ENCODE peak calls at places on chromosomes 11 and 22, in ten cellular contexts. O is kidney, H is DND-41, V is uterus, L is cardiac muscle cell, I is tibial nerve, X is right cardiac atrium, E is mesenchymal stem cell, Y is adrenal gland, G is body of pancreas. J is an unnamed sample.

GRCh38 chr22:41994506-41994905 is 4.1 kb upstream of the WBP2NL start:
- DNase-seq in O (no peak), H (no peak), V (no peak), L (no peak), I (no peak), X (no peak), E (no peak), Y (peak; percentile 35), G (no peak), J (no peak)

GRCh38 chr11:77559686-77560425 is 29.9 kb upstream of the AQP11 start:
- DNase-seq in O (no peak), H (no peak), V (no peak), L (no peak), I (no peak), X (no peak), E (peak; percentile 72), Y (peak; percentile 74), G (no peak), J (no peak)

GRCh38 chr11:126007263-126007662 is 55.4 kb downstream of the CDON start:
- DNase-seq in O (no peak), H (no peak), V (peak; percentile 42), L (no peak), I (no peak), X (no peak), E (peak; percentile 38), Y (no peak), G (no peak), J (no peak)

GRCh38 chr11:34030386-34030785 is 21.1 kb upstream of the CAPRIN1 start:
- DNase-seq in O (no peak), H (no peak), V (no peak), L (no peak), I (no peak), X (no peak), E (no peak), Y (no peak), G (no peak), J (no peak)

GRCh38 chr11:69312418-69313399 is 18.8 kb downstream of the MYEOV start:
- DNase-seq in O (peak; percentile 73), H (no peak), V (no peak), L (no peak), I (no peak), X (peak; percentile 79), E (no peak), Y (no peak), G (no peak), J (no peak)

GRCh38 chr11:59600636-59601035 is 14.9 kb downstream of the OSBP start:
- DNase-seq in O (no peak), H (no peak), V (no peak), L (no peak), I (no peak), X (no peak), E (no peak), Y (no peak), G (no peak), J (no peak)

GRCh38 chr22:49949914-49950292 is 10.7 kb upstream of the PIM3 start:
- DNase-seq in O (no peak), H (no peak), V (no peak), L (no peak), I (no peak), X (no peak), E (no peak), Y (no peak), G (no peak), J (no peak)

GRCh38 chr11:118051611-118052461 is 25.0 kb upstream of the TMPRSS4 start:
- DNase-seq in O (no peak), H (peak; percentile 65), V (no peak), L (no peak), I (no peak), X (no peak), E (no peak), Y (peak; percentile 46), G (no peak), J (peak; percentile 28)

GRCh38 chr11:3367221-3367620 is 11.7 kb downstream of the ZNF195 start:
- DNase-seq in O (no peak), H (no peak), V (no peak), L (no peak), I (no peak), X (no peak), E (no peak), Y (no peak), G (no peak), J (no peak)

GRCh38 chr11:3369366-3369765 is 9.6 kb downstream of the ZNF195 start:
- DNase-seq in O (no peak), H (no peak), V (no peak), L (no peak), I (no peak), X (no peak), E (no peak), Y (no peak), G (no peak), J (no peak)

GRCh38 chr11:3370268-3370870 is 8.6 kb downstream of the ZNF195 start:
- DNase-seq in O (no peak), H (no peak), V (no peak), L (no peak), I (no peak), X (no peak), E (no peak), Y (no peak), G (no peak), J (no peak)

DNA sequence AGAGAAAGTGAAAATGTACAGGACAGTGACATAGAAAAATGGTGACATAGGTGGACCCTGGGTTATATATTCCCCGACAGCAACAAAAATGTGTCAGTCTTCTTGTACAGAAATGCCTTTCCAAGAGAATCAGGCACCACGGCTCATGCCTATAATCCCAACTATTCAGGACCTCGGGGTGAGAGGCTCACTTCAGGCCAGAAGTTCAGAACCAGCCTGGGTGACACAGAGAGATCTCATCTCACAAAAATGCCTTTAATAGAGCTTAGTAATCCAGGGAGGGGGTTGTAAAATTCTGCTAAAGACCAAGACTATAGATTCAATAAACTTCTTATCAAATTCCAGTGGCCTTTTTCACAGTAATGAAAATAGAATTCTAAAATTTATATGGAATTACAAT is 10.7 kb downstream of the ZNF195 start:
- DNase-seq in O (no peak), H (no peak), V (no peak), L (no peak), I (no peak), X (no peak), E (no peak), Y (no peak), G (no peak), J (no peak)
- H3K9me3 ChIP-seq in O (peaks cover 8% of the 10 kb centered on the region), H (peaks cover 33% of the 10 kb centered on the region), V (peaks cover 4% of the 10 kb centered on the region), L (no peaks in the 10 kb centered on the region), I (no peaks in the 10 kb centered on the region), X (peaks cover 4% of the 10 kb centered on the region), E (peaks cover 96% of the 10 kb centered on the region), Y (no peaks in the 10 kb centered on the region), G (no peaks in the 10 kb centered on the region), J (peaks cover 20% of the 10 kb centered on the region)

GRCh38 chr22:48567213-48567975 is 1260.3 kb downstream of the BRD1 start:
- DNase-seq in O (peak; percentile 67), H (no peak), V (no peak), L (no peak), I (no peak), X (peak; percentile 2), E (no peak), Y (no peak), G (no peak), J (no peak)

GRCh38 chr22:48570912-48571311 is 1256.8 kb downstream of the BRD1 start:
- DNase-seq in O (no peak), H (no peak), V (no peak), L (no peak), I (no peak), X (no peak), E (no peak), Y (no peak), G (no peak), J (no peak)

GRCh38 chr22:48566741-48567140 is 1260.9 kb downstream of the BRD1 start:
- DNase-seq in O (peak; percentile 50), H (no peak), V (no peak), L (no peak), I (no peak), X (no peak), E (no peak), Y (no peak), G (no peak), J (no peak)

GRCh38 chr22:48568736-48569330 is 1258.8 kb downstream of the BRD1 start:
- DNase-seq in O (peak; percentile 43), H (no peak), V (no peak), L (no peak), I (no peak), X (peak; percentile 5), E (no peak), Y (no peak), G (no peak), J (no peak)

DNA sequence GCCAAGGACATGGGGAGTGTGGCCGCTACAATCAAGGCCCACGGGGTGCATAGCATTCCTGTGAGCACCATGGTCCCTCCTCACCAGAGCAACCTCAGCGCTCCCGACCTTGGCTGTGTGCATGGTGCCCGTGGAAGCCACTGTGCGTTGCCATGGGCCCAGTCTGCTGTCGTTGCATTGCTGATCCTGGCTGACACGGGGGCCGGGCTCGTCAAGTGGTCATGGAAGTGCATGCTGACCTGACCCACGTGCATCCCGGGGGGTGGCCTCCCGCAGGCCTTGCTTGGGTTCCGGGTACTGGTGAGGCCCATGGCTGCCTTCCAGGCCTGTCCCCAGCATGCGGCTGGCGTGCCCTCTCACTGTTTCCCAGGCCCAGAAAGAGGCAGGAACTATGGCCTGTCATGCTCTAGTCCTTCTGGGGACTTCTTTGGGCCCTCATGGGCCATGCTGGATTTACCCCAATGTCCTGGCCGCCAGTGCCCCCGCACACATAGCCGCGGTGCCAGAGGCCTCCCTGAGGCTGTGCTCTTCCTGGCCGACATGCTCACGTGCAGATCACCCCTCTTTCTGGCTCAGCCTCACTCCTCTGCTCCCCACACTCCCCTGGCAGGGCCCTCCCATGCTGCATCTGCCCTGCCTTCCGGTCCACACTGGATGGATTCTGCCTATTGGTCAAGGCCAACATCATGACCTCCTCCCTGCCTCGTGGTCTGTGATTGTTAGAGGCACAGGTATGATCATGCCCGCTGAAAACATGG is 1258.0 kb downstream of the BRD1 start:
- DNase-seq in O (peak; percentile 66), H (no peak), V (no peak), L (no peak), I (no peak), X (peak; percentile 3), E (no peak), Y (no peak), G (no peak), J (no peak)
- H3K9me3 ChIP-seq in O (peaks cover 5% of the 10 kb centered on the region), H (peaks cover 18% of the 10 kb centered on the region), V (no peaks in the 10 kb centered on the region), L (no peaks in the 10 kb centered on the region), I (no peaks in the 10 kb centered on the region), X (no peaks in the 10 kb centered on the region), E (peaks cover 20% of the 10 kb centered on the region), Y (no peaks in the 10 kb centered on the region), G (no peaks in the 10 kb centered on the region), J (no peaks in the 10 kb centered on the region)

GRCh38 chr11:1177771-1178090 is 20.0 kb downstream of the MUC5AC start:
- DNase-seq in O (peak; percentile 53), H (no peak), V (no peak), L (no peak), I (no peak), X (no peak), E (no peak), Y (no peak), G (no peak), J (peak; percentile 3)
- H3K9me3 ChIP-seq in O (no peaks in the 10 kb centered on the region), H (no peaks in the 10 kb centered on the region), V (no peaks in the 10 kb centered on the region), L (no peaks in the 10 kb centered on the region), I (no peaks in the 10 kb centered on the region), X (no peaks in the 10 kb centered on the region), E (no peaks in the 10 kb centered on the region), Y (no peaks in the 10 kb centered on the region), G (no peaks in the 10 kb centered on the region), J (no peaks in the 10 kb centered on the region)

DNA sequence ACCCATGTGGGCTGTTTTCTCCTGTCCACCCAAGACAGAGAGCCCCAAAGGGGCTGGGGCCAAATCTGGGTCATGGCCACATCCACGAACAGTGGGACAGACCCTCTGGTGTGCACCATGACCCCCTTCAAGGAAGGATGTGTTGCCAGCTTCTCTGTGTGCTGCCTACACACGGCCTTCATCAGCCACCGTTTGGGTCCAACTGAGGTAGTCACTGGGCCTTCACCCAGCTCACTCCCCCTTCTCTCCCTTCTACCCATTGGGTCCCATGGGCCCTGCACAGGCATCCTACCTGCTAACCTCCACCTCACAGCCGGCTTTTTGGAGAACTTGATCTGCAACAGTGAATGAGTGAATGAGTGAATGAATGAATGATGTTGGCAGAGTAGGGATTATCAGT is 1484.9 kb downstream of the BRD1 start:
- DNase-seq in O (peak; percentile 51), H (no peak), V (no peak), L (no peak), I (no peak), X (no peak), E (no peak), Y (no peak), G (no peak), J (no peak)
- H3K9me3 ChIP-seq in O (no peaks in the 10 kb centered on the region), H (no peaks in the 10 kb centered on the region), V (no peaks in the 10 kb centered on the region), L (no peaks in the 10 kb centered on the region), I (no peaks in the 10 kb centered on the region), X (no peaks in the 10 kb centered on the region), E (no peaks in the 10 kb centered on the region), Y (no peaks in the 10 kb centered on the region), G (no peaks in the 10 kb centered on the region), J (no peaks in the 10 kb centered on the region)

J was measured in T-helper 17 cell.